ENCODE peak calls at places on chromosomes 11 and 22, in nine cellular contexts. X is transverse colon; M is endothelial cell of umbilical vein; T is ovary; R is CD8-positive, alpha-beta T cell; K is cardiac muscle cell; N is H9; H is CD8-positive, alpha-beta memory T cell; V is psoas muscle. I is an unnamed sample.
A peak's percentile ranks its signal among the peaks of the same experiment; 100 is the strongest.

GRCh38 chr11:57571631-57572030 is 4.2 kb upstream of the UBE2L6 start:
- DNase-seq in X (no peak), M (no peak), T (no peak), R (no peak), K (no peak), N (no peak), H (no peak), V (no peak), I (no peak)

GRCh38 chr11:118497831-118498230 is 29.4 kb upstream of the TTC36 start:
- DNase-seq in X (no peak), M (no peak), T (no peak), R (no peak), K (peak; percentile 51), N (no peak), H (no peak), V (no peak), I (no peak)

GRCh38 chr11:57399928-57400578 is 9.6 kb upstream of the PRG2 start:
- DNase-seq in X (no peak), M (no peak), T (no peak), R (no peak), K (no peak), N (no peak), H (no peak), V (no peak), I (no peak)

GRCh38 chr11:73404048-73404447 is 27.8 kb downstream of the RELT start:
- DNase-seq in X (peak; percentile 49), M (peak; percentile 53), T (peak; percentile 71), R (no peak), K (peak; percentile 80), N (peak; percentile 59), H (no peak), V (peak; percentile 81), I (peak; percentile 61)

GRCh38 chr11:107606122-107606521 is 15.2 kb downstream of the ELMOD1 start:
- DNase-seq in X (no peak), M (no peak), T (no peak), R (no peak), K (no peak), N (peak; percentile 51), H (no peak), V (no peak), I (no peak)

GRCh38 chr11:70108250-70108649 is 30.1 kb downstream of the ANO1 start:
- DNase-seq in X (no peak), M (no peak), T (no peak), R (no peak), K (peak; percentile 7), N (no peak), H (no peak), V (no peak), I (no peak)

GRCh38 chr11:123475478-123475877 is 45.4 kb downstream of the GRAMD1B start:
- DNase-seq in X (no peak), M (peak; percentile 50), T (no peak), R (no peak), K (peak; percentile 65), N (no peak), H (no peak), V (no peak), I (peak; percentile 69)

GRCh38 chr22:38467904-38468760 is at the start of gene KDELR3:
- DNase-seq in X (peak; percentile 80), M (peak; percentile 55), T (peak; percentile 72), R (peak; percentile 25), K (peak; percentile 85), N (no peak), H (peak; percentile 25), V (peak; percentile 73), I (peak; percentile 57)

GRCh38 chr11:1922411-1923113 is 3.1 kb downstream of the TNNT3 start:
- DNase-seq in X (no peak), M (no peak), T (no peak), R (no peak), K (no peak), N (no peak), H (no peak), V (peak; percentile 65), I (peak; percentile 1)

GRCh38 chr22:35524966-35525686 is 15.5 kb upstream of the RASD2 start:
- DNase-seq in X (no peak), M (no peak), T (no peak), R (no peak), K (no peak), N (no peak), H (no peak), V (peak; percentile 73), I (no peak)

GRCh38 chr11:114511538-114511937 is 48.1 kb downstream of the NXPE1 start:
- DNase-seq in X (no peak), M (no peak), T (no peak), R (no peak), K (no peak), N (no peak), H (no peak), V (no peak), I (no peak)

GRCh38 chr11:126102436-126102894 is 39.8 kb upstream of the CDON start:
- DNase-seq in X (peak; percentile 49), M (no peak), T (peak; percentile 82), R (no peak), K (peak; percentile 80), N (no peak), H (no peak), V (no peak), I (no peak)

GRCh38 chr11:108592591-108593213 is 866 bp downstream of the EXPH5 start:
- DNase-seq in X (peak; percentile 48), M (no peak), T (peak; percentile 26), R (no peak), K (no peak), N (peak; percentile 40), H (peak; percentile 3), V (no peak), I (no peak)

GRCh38 chr11:57251037-57251436 is 14.0 kb upstream of the APLNR start:
- DNase-seq in X (no peak), M (no peak), T (no peak), R (no peak), K (peak; percentile 17), N (no peak), H (no peak), V (no peak), I (no peak)

GRCh38 chr11:27600656-27601055 is 94.1 kb upstream of the LIN7C start:
- DNase-seq in X (no peak), M (no peak), T (no peak), R (no peak), K (no peak), N (no peak), H (no peak), V (no peak), I (no peak)

GRCh38 chr11:108838804-108839128 is 173.9 kb downstream of the DDX10 start:
- DNase-seq in X (no peak), M (no peak), T (no peak), R (no peak), K (no peak), N (no peak), H (no peak), V (no peak), I (no peak)

GRCh38 chr11:5989203-5989602 is 2.4 kb upstream of the OR52L1 start:
- DNase-seq in X (no peak), M (no peak), T (no peak), R (no peak), K (no peak), N (no peak), H (no peak), V (no peak), I (no peak)

GRCh38 chr22:45574069-45574703 is 71.5 kb downstream of the FBLN1 start:
- DNase-seq in X (no peak), M (no peak), T (no peak), R (no peak), K (no peak), N (no peak), H (no peak), V (peak; percentile 28), I (no peak)
- H3K27me3 ChIP-seq in X (peaks cover 27% of the 10 kb centered on the region), M (no peaks in the 10 kb centered on the region), T (no peaks in the 10 kb centered on the region), R (no peaks in the 10 kb centered on the region), K (peaks cover 5% of the 10 kb centered on the region), N (no peaks in the 10 kb centered on the region), H (peaks cover 3% of the 10 kb centered on the region), V (no peaks in the 10 kb centered on the region), I (no peaks in the 10 kb centered on the region)

DNA sequence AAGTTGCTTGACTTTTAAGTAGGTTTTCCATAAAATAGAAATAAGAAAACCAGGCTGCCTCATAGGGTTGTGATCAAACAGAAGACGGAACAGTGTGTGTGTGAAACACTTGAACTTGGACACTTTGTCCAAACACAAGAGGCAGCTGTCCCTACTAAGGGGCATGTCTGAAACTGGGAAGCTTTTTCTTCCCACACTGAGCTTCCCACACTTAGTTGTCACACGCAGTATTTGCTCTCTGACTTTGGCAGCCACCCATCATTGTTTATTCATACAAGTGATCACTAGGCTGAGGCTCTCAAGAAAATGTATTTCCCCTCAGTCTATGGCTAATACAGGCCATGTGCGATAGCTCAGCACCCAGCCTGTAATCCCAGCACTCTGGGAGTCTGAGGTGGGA is 1.2 kb upstream of the C11orf91 start:
- DNase-seq in X (no peak), M (peak; percentile 96), T (no peak), R (no peak), K (peak; percentile 77), N (no peak), H (no peak), V (no peak), I (no peak)
- H3K4me1 ChIP-seq in X (peaks cover 37% of the 10 kb centered on the region), M (peaks cover 62% of the 10 kb centered on the region), T (peaks cover 17% of the 10 kb centered on the region), R (peaks cover 13% of the 10 kb centered on the region), K (peaks cover 5% of the 10 kb centered on the region), N (peaks cover 4% of the 10 kb centered on the region), H (peaks cover 12% of the 10 kb centered on the region), V (peaks cover 59% of the 10 kb centered on the region), I (peaks cover 6% of the 10 kb centered on the region)

DNA sequence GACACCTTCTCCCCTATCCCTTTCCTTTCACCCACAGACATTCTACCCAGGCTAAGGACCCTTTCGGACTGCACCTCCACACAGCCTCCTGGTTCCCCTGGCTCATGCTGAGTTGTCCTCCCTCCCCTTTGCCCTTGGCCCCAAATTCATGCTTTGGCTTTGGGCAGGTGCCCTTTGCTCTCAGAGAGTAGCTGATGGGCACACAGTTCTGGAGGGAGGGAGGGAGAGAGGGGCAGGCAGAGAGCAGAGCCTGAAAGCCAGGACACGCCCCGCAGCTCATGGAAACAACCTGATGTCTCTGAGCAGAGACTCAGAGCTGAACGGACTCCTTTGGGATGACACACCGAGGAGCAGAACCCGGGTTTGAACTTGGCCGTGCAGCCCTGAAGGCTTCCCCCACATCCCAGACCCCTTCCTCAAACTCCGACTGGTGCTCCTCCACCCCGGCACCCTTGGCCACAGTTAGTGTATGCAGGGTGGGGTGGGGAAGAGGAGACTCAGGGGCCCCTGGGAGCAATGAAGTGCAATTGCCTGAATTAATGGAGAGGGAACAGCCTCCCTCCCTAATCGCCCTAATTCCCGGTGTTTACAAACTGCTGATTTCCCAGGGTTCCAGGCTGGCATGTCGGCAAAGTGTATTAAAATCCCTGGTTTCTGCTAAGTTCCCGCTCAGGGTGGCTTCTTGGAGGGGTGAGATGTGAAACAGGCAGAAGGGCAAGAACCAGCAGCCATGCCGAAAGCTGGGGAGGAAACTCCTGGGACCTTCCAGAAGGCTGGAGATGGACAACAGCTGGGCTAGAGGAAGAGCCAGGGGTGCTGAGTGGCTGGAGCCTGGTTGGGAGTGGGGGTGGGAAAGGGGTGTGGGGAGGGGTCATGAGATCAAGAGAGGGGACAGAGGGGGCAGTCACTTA is 71.2 kb upstream of the SHISAL1 start:
- DNase-seq in X (no peak), M (no peak), T (no peak), R (no peak), K (no peak), N (no peak), H (no peak), V (peak; percentile 46), I (no peak)
- H3K27me3 ChIP-seq in X (no peaks in the 10 kb centered on the region), M (no peaks in the 10 kb centered on the region), T (no peaks in the 10 kb centered on the region), R (no peaks in the 10 kb centered on the region), K (no peaks in the 10 kb centered on the region), N (no peaks in the 10 kb centered on the region), H (no peaks in the 10 kb centered on the region), V (peaks cover 3% of the 10 kb centered on the region), I (no peaks in the 10 kb centered on the region)

DNA sequence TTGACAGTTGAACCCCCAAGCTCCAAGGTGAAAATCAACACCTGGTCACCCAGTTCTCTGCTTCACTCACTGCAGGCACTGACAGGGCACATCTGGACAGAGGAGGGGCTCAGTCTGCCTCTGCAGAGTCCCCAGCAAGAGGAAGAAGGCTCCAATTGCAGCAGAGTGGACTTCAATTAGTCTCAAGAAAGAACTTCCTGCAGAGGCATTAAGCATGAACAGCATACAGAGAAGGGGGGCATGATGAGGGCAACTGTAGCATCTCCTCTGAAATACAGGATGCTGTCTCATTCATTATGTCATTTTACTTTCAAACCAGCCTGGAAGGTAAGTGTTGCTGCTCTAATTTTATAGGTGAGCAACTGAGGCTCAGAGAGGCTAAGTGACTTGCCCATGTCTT is 11.1 kb downstream of the GDPD5 start:
- DNase-seq in X (no peak), M (no peak), T (no peak), R (no peak), K (no peak), N (no peak), H (no peak), V (no peak), I (no peak)
- H3K4me1 ChIP-seq in X (no peaks in the 10 kb centered on the region), M (no peaks in the 10 kb centered on the region), T (no peaks in the 10 kb centered on the region), R (no peaks in the 10 kb centered on the region), K (no peaks in the 10 kb centered on the region), N (no peaks in the 10 kb centered on the region), H (peaks cover 14% of the 10 kb centered on the region), V (peaks cover 8% of the 10 kb centered on the region), I (peaks cover 27% of the 10 kb centered on the region)